ENCODE peak calls at places on chromosomes 1 and 21, in nine cellular contexts. One of them, this sample, is unnamed.
A peak's percentile ranks its signal among the peaks of the same experiment; 100 is the strongest.

GRCh38 chr1:165795894-165796293 is 27.2 kb upstream of the TMCO1 start:
- ATAC-seq in heart right ventricle: no peak
- ATAC-seq in heart left ventricle: no peak
- ATAC-seq in HepG2: no peak
- ATAC-seq in upper lobe of right lung: no peak
- ATAC-seq in lower lobe of right lung: no peak
- ATAC-seq in PC-3: no peak
- ATAC-seq in upper lobe of left lung: no peak
- ATAC-seq in gastrocnemius medialis: no peak
- ATAC-seq in this sample: no peak

GRCh38 chr21:25733859-25734653 is 648 bp downstream of the ATP5PF start:
- ATAC-seq in heart left ventricle: peak; percentile 50
- ATAC-seq in upper lobe of right lung: peak; percentile 0
- ATAC-seq in gastrocnemius medialis: peak; percentile 61
- ATAC-seq in PC-3: peak; percentile 2
- ATAC-seq in heart right ventricle: peak; percentile 24
- ATAC-seq in upper lobe of left lung: no peak
- ATAC-seq in lower lobe of right lung: peak; percentile 5
- ATAC-seq in HepG2: peak; percentile 55
- ATAC-seq in this sample: no peak

GRCh38 chr1:225849905-225850304 is 32.3 kb downstream of the TMEM63A start:
- ATAC-seq in PC-3: no peak
- ATAC-seq in upper lobe of left lung: no peak
- ATAC-seq in heart left ventricle: no peak
- ATAC-seq in upper lobe of right lung: no peak
- ATAC-seq in HepG2: no peak
- ATAC-seq in gastrocnemius medialis: no peak
- ATAC-seq in lower lobe of right lung: no peak
- ATAC-seq in heart right ventricle: no peak
- ATAC-seq in this sample: no peak

GRCh38 chr1:64864018-64864945 is 102.1 kb downstream of the JAK1 start:
- ATAC-seq in upper lobe of left lung: peak; percentile 88
- ATAC-seq in gastrocnemius medialis: peak; percentile 51
- ATAC-seq in lower lobe of right lung: peak; percentile 89
- ATAC-seq in PC-3: peak; percentile 90
- ATAC-seq in upper lobe of right lung: peak; percentile 93
- ATAC-seq in HepG2: no peak
- ATAC-seq in heart left ventricle: peak; percentile 83
- ATAC-seq in heart right ventricle: peak; percentile 95
- ATAC-seq in this sample: peak; percentile 79

GRCh38 chr1:208238710-208239517 is 5.3 kb downstream of the PLXNA2 start:
- ATAC-seq in upper lobe of right lung: peak; percentile 29
- ATAC-seq in heart left ventricle: peak; percentile 24
- ATAC-seq in gastrocnemius medialis: no peak
- ATAC-seq in HepG2: peak; percentile 34
- ATAC-seq in upper lobe of left lung: no peak
- ATAC-seq in PC-3: peak; percentile 30
- ATAC-seq in lower lobe of right lung: peak; percentile 39
- ATAC-seq in heart right ventricle: peak; percentile 50
- ATAC-seq in this sample: no peak

GRCh38 chr1:93093332-93094006 is 14.4 kb downstream of the MTF2 start:
- ATAC-seq in upper lobe of left lung: no peak
- ATAC-seq in HepG2: peak; percentile 76
- ATAC-seq in heart left ventricle: no peak
- ATAC-seq in upper lobe of right lung: no peak
- ATAC-seq in heart right ventricle: no peak
- ATAC-seq in PC-3: peak; percentile 58
- ATAC-seq in lower lobe of right lung: no peak
- ATAC-seq in gastrocnemius medialis: no peak
- ATAC-seq in this sample: no peak

GRCh38 chr1:7474143-7474490 is 297.0 kb upstream of the VAMP3 start:
- ATAC-seq in lower lobe of right lung: no peak
- ATAC-seq in PC-3: no peak
- ATAC-seq in gastrocnemius medialis: no peak
- ATAC-seq in upper lobe of right lung: no peak
- ATAC-seq in heart left ventricle: no peak
- ATAC-seq in upper lobe of left lung: no peak
- ATAC-seq in HepG2: no peak
- ATAC-seq in heart right ventricle: no peak
- ATAC-seq in this sample: no peak

GRCh38 chr1:94980049-94980908 is 53.4 kb upstream of the CNN3 start:
- ATAC-seq in lower lobe of right lung: no peak
- ATAC-seq in upper lobe of right lung: peak; percentile 64
- ATAC-seq in upper lobe of left lung: no peak
- ATAC-seq in gastrocnemius medialis: peak; percentile 64
- ATAC-seq in heart right ventricle: peak; percentile 73
- ATAC-seq in PC-3: no peak
- ATAC-seq in heart left ventricle: peak; percentile 52
- ATAC-seq in HepG2: peak; percentile 62
- ATAC-seq in this sample: peak; percentile 29

GRCh38 chr21:33069994-33070811 is at the start of gene OLIG1:
- ATAC-seq in lower lobe of right lung: peak; percentile 90
- ATAC-seq in heart left ventricle: peak; percentile 94
- ATAC-seq in HepG2: no peak
- ATAC-seq in PC-3: peak; percentile 75
- ATAC-seq in gastrocnemius medialis: peak; percentile 80
- ATAC-seq in heart right ventricle: peak; percentile 79
- ATAC-seq in upper lobe of right lung: peak; percentile 87
- ATAC-seq in upper lobe of left lung: peak; percentile 23
- ATAC-seq in this sample: no peak

GRCh38 chr1:231757101-231757404 is 130.5 kb downstream of the DISC1 start:
- ATAC-seq in heart right ventricle: peak; percentile 35
- ATAC-seq in upper lobe of right lung: peak; percentile 44
- ATAC-seq in upper lobe of left lung: no peak
- ATAC-seq in lower lobe of right lung: peak; percentile 54
- ATAC-seq in heart left ventricle: peak; percentile 18
- ATAC-seq in HepG2: peak; percentile 40
- ATAC-seq in PC-3: peak; percentile 52
- ATAC-seq in gastrocnemius medialis: peak; percentile 41
- ATAC-seq in this sample: no peak

GRCh38 chr1:192571706-192572105 is 3.9 kb upstream of the RGS1 start:
- ATAC-seq in upper lobe of left lung: no peak
- ATAC-seq in heart right ventricle: no peak
- ATAC-seq in gastrocnemius medialis: no peak
- ATAC-seq in PC-3: no peak
- ATAC-seq in HepG2: no peak
- ATAC-seq in upper lobe of right lung: no peak
- ATAC-seq in heart left ventricle: no peak
- ATAC-seq in lower lobe of right lung: no peak
- ATAC-seq in this sample: no peak

GRCh38 chr1:212651977-212652376 is 43.4 kb downstream of the ATF3 start:
- ATAC-seq in upper lobe of left lung: no peak
- ATAC-seq in PC-3: no peak
- ATAC-seq in HepG2: no peak
- ATAC-seq in lower lobe of right lung: no peak
- ATAC-seq in upper lobe of right lung: no peak
- ATAC-seq in gastrocnemius medialis: no peak
- ATAC-seq in heart right ventricle: no peak
- ATAC-seq in heart left ventricle: no peak
- ATAC-seq in this sample: no peak

GRCh38 chr1:154178006-154178405 is 13.9 kb downstream of the TPM3 start:
- ATAC-seq in lower lobe of right lung: no peak
- ATAC-seq in HepG2: no peak
- ATAC-seq in upper lobe of left lung: no peak
- ATAC-seq in heart right ventricle: no peak
- ATAC-seq in upper lobe of right lung: no peak
- ATAC-seq in PC-3: no peak
- ATAC-seq in gastrocnemius medialis: no peak
- ATAC-seq in heart left ventricle: no peak
- ATAC-seq in this sample: no peak
- H3K4me1 ChIP-seq in lower lobe of right lung: peaks cover 68% of the 10 kb centered on the region
- H3K4me1 ChIP-seq in HepG2: peaks cover 51% of the 10 kb centered on the region
- H3K4me1 ChIP-seq in upper lobe of left lung: peaks cover 65% of the 10 kb centered on the region
- H3K4me1 ChIP-seq in heart right ventricle: peaks cover 62% of the 10 kb centered on the region
- H3K4me1 ChIP-seq in upper lobe of right lung: peaks cover 70% of the 10 kb centered on the region
- H3K4me1 ChIP-seq in PC-3: peaks cover 37% of the 10 kb centered on the region
- H3K4me1 ChIP-seq in gastrocnemius medialis: peaks cover 54% of the 10 kb centered on the region
- H3K4me1 ChIP-seq in heart left ventricle: peaks cover 52% of the 10 kb centered on the region
- H3K4me1 ChIP-seq in this sample: no peaks in the 10 kb centered on the region

GRCh38 chr1:19070197-19070651 is 113.7 kb upstream of the IFFO2 start:
- ATAC-seq in gastrocnemius medialis: no peak
- ATAC-seq in HepG2: peak; percentile 55
- ATAC-seq in upper lobe of right lung: peak; percentile 66
- ATAC-seq in PC-3: no peak
- ATAC-seq in heart right ventricle: no peak
- ATAC-seq in upper lobe of left lung: peak; percentile 58
- ATAC-seq in lower lobe of right lung: peak; percentile 43
- ATAC-seq in heart left ventricle: no peak
- ATAC-seq in this sample: no peak

GRCh38 chr1:19070891-19071621 is 114.6 kb upstream of the IFFO2 start:
- ATAC-seq in upper lobe of left lung: no peak
- ATAC-seq in HepG2: no peak
- ATAC-seq in lower lobe of right lung: no peak
- ATAC-seq in heart left ventricle: no peak
- ATAC-seq in upper lobe of right lung: no peak
- ATAC-seq in gastrocnemius medialis: no peak
- ATAC-seq in PC-3: no peak
- ATAC-seq in heart right ventricle: no peak
- ATAC-seq in this sample: no peak

GRCh38 chr1:19073311-19074186 is 117.1 kb upstream of the IFFO2 start:
- ATAC-seq in upper lobe of right lung: no peak
- ATAC-seq in heart right ventricle: peak; percentile 55
- ATAC-seq in heart left ventricle: peak; percentile 58
- ATAC-seq in HepG2: no peak
- ATAC-seq in lower lobe of right lung: no peak
- ATAC-seq in gastrocnemius medialis: peak; percentile 76
- ATAC-seq in PC-3: no peak
- ATAC-seq in upper lobe of left lung: no peak
- ATAC-seq in this sample: peak; percentile 29

GRCh38 chr1:19072285-19072981 is 116.0 kb upstream of the IFFO2 start:
- ATAC-seq in PC-3: no peak
- ATAC-seq in heart right ventricle: no peak
- ATAC-seq in gastrocnemius medialis: no peak
- ATAC-seq in heart left ventricle: no peak
- ATAC-seq in lower lobe of right lung: no peak
- ATAC-seq in upper lobe of left lung: no peak
- ATAC-seq in upper lobe of right lung: no peak
- ATAC-seq in HepG2: no peak
- ATAC-seq in this sample: no peak

GRCh38 chr1:19071674-19072281 is 115.3 kb upstream of the IFFO2 start:
- ATAC-seq in upper lobe of right lung: no peak
- ATAC-seq in HepG2: no peak
- ATAC-seq in PC-3: no peak
- ATAC-seq in heart left ventricle: no peak
- ATAC-seq in heart right ventricle: no peak
- ATAC-seq in gastrocnemius medialis: no peak
- ATAC-seq in lower lobe of right lung: no peak
- ATAC-seq in upper lobe of left lung: no peak
- ATAC-seq in this sample: no peak
- H3K4me1 ChIP-seq in upper lobe of right lung: peaks cover 36% of the 10 kb centered on the region
- H3K4me1 ChIP-seq in HepG2: peaks cover 43% of the 10 kb centered on the region
- H3K4me1 ChIP-seq in PC-3: peaks cover 15% of the 10 kb centered on the region
- H3K4me1 ChIP-seq in heart left ventricle: peaks cover 7% of the 10 kb centered on the region
- H3K4me1 ChIP-seq in heart right ventricle: peaks cover 15% of the 10 kb centered on the region
- H3K4me1 ChIP-seq in gastrocnemius medialis: peaks cover 33% of the 10 kb centered on the region
- H3K4me1 ChIP-seq in lower lobe of right lung: peaks cover 69% of the 10 kb centered on the region
- H3K4me1 ChIP-seq in upper lobe of left lung: peaks cover 64% of the 10 kb centered on the region
- H3K4me1 ChIP-seq in this sample: no peaks in the 10 kb centered on the region

GRCh38 chr1:173475564-173476196 is 1.5 kb upstream of the PRDX6 start:
- ATAC-seq in heart left ventricle: no peak
- ATAC-seq in upper lobe of left lung: no peak
- ATAC-seq in upper lobe of right lung: no peak
- ATAC-seq in PC-3: peak; percentile 6
- ATAC-seq in lower lobe of right lung: peak; percentile 31
- ATAC-seq in gastrocnemius medialis: no peak
- ATAC-seq in HepG2: peak; percentile 24
- ATAC-seq in heart right ventricle: no peak
- ATAC-seq in this sample: no peak

GRCh38 chr1:173478099-173478555 is 992 bp downstream of the PRDX6 start:
- ATAC-seq in upper lobe of left lung: peak; percentile 88
- ATAC-seq in PC-3: peak; percentile 7
- ATAC-seq in lower lobe of right lung: peak; percentile 82
- ATAC-seq in HepG2: peak; percentile 12
- ATAC-seq in upper lobe of right lung: peak; percentile 67
- ATAC-seq in heart right ventricle: peak; percentile 83
- ATAC-seq in gastrocnemius medialis: peak; percentile 82
- ATAC-seq in heart left ventricle: peak; percentile 79
- ATAC-seq in this sample: peak; percentile 60

GRCh38 chr1:173476197-173476663 is 905 bp upstream of the PRDX6 start:
- ATAC-seq in upper lobe of right lung: no peak
- ATAC-seq in HepG2: no peak
- ATAC-seq in upper lobe of left lung: no peak
- ATAC-seq in heart right ventricle: no peak
- ATAC-seq in PC-3: no peak
- ATAC-seq in gastrocnemius medialis: no peak
- ATAC-seq in heart left ventricle: no peak
- ATAC-seq in lower lobe of right lung: no peak
- ATAC-seq in this sample: no peak

GRCh38 chr1:173477286-173478098 is at the start of gene PRDX6:
- ATAC-seq in heart left ventricle: peak; percentile 60
- ATAC-seq in upper lobe of right lung: peak; percentile 65
- ATAC-seq in PC-3: peak; percentile 43
- ATAC-seq in HepG2: peak; percentile 72
- ATAC-seq in upper lobe of left lung: peak; percentile 72
- ATAC-seq in lower lobe of right lung: peak; percentile 70
- ATAC-seq in gastrocnemius medialis: peak; percentile 63
- ATAC-seq in heart right ventricle: peak; percentile 86
- ATAC-seq in this sample: peak; percentile 44

DNA sequence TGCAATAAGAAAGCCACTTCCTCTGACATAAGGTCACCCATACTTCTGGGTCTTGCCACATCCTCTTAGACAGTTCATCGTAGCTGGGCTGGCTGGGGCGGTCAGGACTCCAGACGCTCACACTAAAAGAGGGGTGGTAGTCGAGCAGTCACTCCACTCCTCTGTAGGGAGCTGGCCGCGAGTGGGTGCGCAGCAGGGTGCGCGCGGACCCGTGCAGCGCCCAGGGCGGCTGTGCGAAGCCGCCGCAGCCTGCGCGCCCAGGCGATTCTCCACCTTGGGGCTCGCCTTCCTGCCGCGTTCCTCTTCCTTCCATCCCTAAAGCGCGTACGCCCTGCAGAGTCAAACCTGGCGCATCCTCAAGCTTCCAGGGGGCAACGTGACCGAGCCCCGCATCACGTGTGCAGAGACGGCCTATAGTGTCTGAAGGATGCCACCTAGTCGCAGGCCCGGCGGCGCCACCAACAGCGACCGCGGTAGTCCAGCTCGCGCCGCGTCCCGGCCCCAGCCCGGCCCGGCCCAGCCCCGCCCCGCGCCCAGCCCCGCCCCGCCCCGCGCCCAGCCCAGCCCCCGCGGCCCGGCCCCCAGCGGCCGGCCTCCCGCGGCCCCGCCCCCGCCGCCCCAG is 360 bp upstream of the PRDX6 start:
- ATAC-seq in lower lobe of right lung: peak; percentile 88
- ATAC-seq in upper lobe of right lung: peak; percentile 92
- ATAC-seq in upper lobe of left lung: peak; percentile 94
- ATAC-seq in heart right ventricle: peak; percentile 91
- ATAC-seq in PC-3: peak; percentile 77
- ATAC-seq in heart left ventricle: peak; percentile 90
- ATAC-seq in HepG2: peak; percentile 87
- ATAC-seq in gastrocnemius medialis: peak; percentile 69
- ATAC-seq in this sample: peak; percentile 92
- H3K4me1 ChIP-seq in lower lobe of right lung: peaks cover 59% of the 10 kb centered on the region
- H3K4me1 ChIP-seq in upper lobe of right lung: peaks cover 38% of the 10 kb centered on the region
- H3K4me1 ChIP-seq in upper lobe of left lung: peaks cover 46% of the 10 kb centered on the region
- H3K4me1 ChIP-seq in heart right ventricle: peaks cover 40% of the 10 kb centered on the region
- H3K4me1 ChIP-seq in PC-3: peaks cover 60% of the 10 kb centered on the region
- H3K4me1 ChIP-seq in heart left ventricle: peaks cover 27% of the 10 kb centered on the region
- H3K4me1 ChIP-seq in HepG2: peaks cover 60% of the 10 kb centered on the region
- H3K4me1 ChIP-seq in gastrocnemius medialis: peaks cover 55% of the 10 kb centered on the region
- H3K4me1 ChIP-seq in this sample: peaks cover 5% of the 10 kb centered on the region

GRCh38 chr1:180896161-180896560 is 16.5 kb upstream of the KIAA1614 start:
- ATAC-seq in upper lobe of right lung: no peak
- ATAC-seq in lower lobe of right lung: no peak
- ATAC-seq in heart left ventricle: no peak
- ATAC-seq in upper lobe of left lung: no peak
- ATAC-seq in PC-3: no peak
- ATAC-seq in HepG2: no peak
- ATAC-seq in gastrocnemius medialis: no peak
- ATAC-seq in heart right ventricle: no peak
- ATAC-seq in this sample: no peak
- H3K4me1 ChIP-seq in upper lobe of right lung: no peaks in the 10 kb centered on the region
- H3K4me1 ChIP-seq in lower lobe of right lung: peaks cover 4% of the 10 kb centered on the region
- H3K4me1 ChIP-seq in heart left ventricle: no peaks in the 10 kb centered on the region
- H3K4me1 ChIP-seq in upper lobe of left lung: no peaks in the 10 kb centered on the region
- H3K4me1 ChIP-seq in PC-3: no peaks in the 10 kb centered on the region
- H3K4me1 ChIP-seq in HepG2: peaks cover 6% of the 10 kb centered on the region
- H3K4me1 ChIP-seq in gastrocnemius medialis: no peaks in the 10 kb centered on the region
- H3K4me1 ChIP-seq in heart right ventricle: no peaks in the 10 kb centered on the region
- H3K4me1 ChIP-seq in this sample: no peaks in the 10 kb centered on the region

This sample was measured in gastroesophageal sphincter.